ENCODE peak calls at places on chromosomes 13 and 19, in four cellular contexts. Z, E, L and O are unnamed samples.

GRCh38 chr19:17751103-17751911 is at the start of gene FCHO1:
- DNase-seq in E (no peak), Z (no peak), L (peak), O (peak)

GRCh38 chr13:70941454-70941853 is 833.2 kb upstream of the KLHL1 start:
- DNase-seq in E (no peak), L (no peak), Z (no peak), O (no peak)

GRCh38 chr13:33610471-33611015 is 207.4 kb upstream of the RFC3 start:
- DNase-seq in E (no peak), Z (no peak), L (no peak), O (no peak)

GRCh38 chr19:55479451-55480230 is 3.2 kb downstream of the ZNF628 start:
- DNase-seq in Z (no peak), L (no peak), E (no peak), O (no peak)

GRCh38 chr13:66556306-66556705 is 673.8 kb downstream of the PCDH9 start:
- DNase-seq in L (no peak), Z (peak), E (no peak), O (no peak)

GRCh38 chr19:42606660-42607351 is 12.1 kb upstream of the CEACAM8 start:
- DNase-seq in L (peak), E (no peak), Z (peak), O (peak)

GRCh38 chr13:37481858-37482227 is 116.7 kb downstream of the POSTN start:
- DNase-seq in E (no peak), Z (no peak), L (no peak), O (no peak)

GRCh38 chr19:15926484-15926883 is 7.8 kb downstream of the CYP4F11 start:
- DNase-seq in L (no peak), E (no peak), Z (no peak), O (no peak)

GRCh38 chr19:30226464-30227070 is 145.6 kb upstream of the ZNF536 start:
- DNase-seq in L (no peak), Z (no peak), E (no peak), O (no peak)

GRCh38 chr19:46201413-46202310 is 27.9 kb upstream of the IGFL1 start:
- DNase-seq in Z (no peak), L (no peak), E (peak), O (no peak)

GRCh38 chr13:46165485-46166220 is 16.3 kb downstream of the LCP1 start:
- DNase-seq in L (no peak), Z (no peak), E (no peak), O (no peak)

GRCh38 chr19:22625266-22626035 is 8.7 kb upstream of the ZNF492 start:
- DNase-seq in E (peak), Z (no peak), L (no peak), O (no peak)

GRCh38 chr19:17743874-17744273 is 7.4 kb upstream of the FCHO1 start:
- DNase-seq in Z (peak), L (no peak), E (no peak), O (peak)

GRCh38 chr13:44404261-44405139 is 30.9 kb downstream of the SERP2 start:
- DNase-seq in Z (no peak), E (no peak), L (no peak), O (no peak)

GRCh38 chr19:53844849-53845246 is 20.7 kb upstream of the NLRP12 start:
- DNase-seq in E (no peak), L (no peak), Z (no peak), O (no peak)

GRCh38 chr13:45367358-45367757 is 26.4 kb upstream of the TPT1 start:
- DNase-seq in Z (peak), E (peak), L (peak), O (peak)

GRCh38 chr13:30918662-30919405 is 12.8 kb downstream of the MEDAG start:
- DNase-seq in L (no peak), Z (no peak), E (no peak), O (no peak)

GRCh38 chr19:30071871-30072270 is 129.8 kb downstream of the URI1 start:
- DNase-seq in E (peak), Z (no peak), L (no peak), O (no peak)

GRCh38 chr13:101875717-101876393 is 423.4 kb downstream of the ITGBL1 start:
- DNase-seq in E (no peak), L (no peak), Z (peak), O (no peak)

GRCh38 chr19:50843205-50843604 is 9.8 kb upstream of the KLK15 start:
- DNase-seq in Z (no peak), E (no peak), L (no peak), O (no peak)

GRCh38 chr13:99303863-99304521 is 3.2 kb downstream of the GPR183 start:
- DNase-seq in Z (no peak), L (no peak), E (peak), O (no peak)

GRCh38 chr19:2274937-2275535 is 6.9 kb downstream of the PEAK3 start:
- DNase-seq in E (no peak), L (no peak), Z (peak), O (peak)

GRCh38 chr19:10553943-10554381 is 10.3 kb downstream of the ATG4D start:
- DNase-seq in Z (no peak), E (no peak), L (no peak), O (no peak)

GRCh38 chr13:36382030-36382429 is 35.8 kb upstream of the SPART start:
- DNase-seq in Z (no peak), E (no peak), L (no peak), O (no peak)

GRCh38 chr13:99422556-99423220 is 78.6 kb upstream of the TM9SF2 start:
- DNase-seq in E (peak), Z (no peak), L (no peak), O (no peak)

GRCh38 chr13:73335226-73335625 is 276.4 kb downstream of the KLF5 start:
- DNase-seq in Z (peak), E (no peak), L (no peak), O (no peak)

GRCh38 chr19:9793051-9793591 is 24.6 kb upstream of the ZNF846 start:
- DNase-seq in L (no peak), Z (peak), E (peak), O (peak)

GRCh38 chr13:85497652-85498051 is 301.6 kb downstream of the SLITRK6 start:
- DNase-seq in Z (peak), E (no peak), L (no peak), O (no peak)

GRCh38 chr19:27884376-27884775 is 1328.6 kb downstream of the UQCRFS1 start:
- DNase-seq in Z (no peak), E (no peak), L (no peak), O (no peak)

GRCh38 chr19:30202060-30202600 is 170.1 kb upstream of the ZNF536 start:
- DNase-seq in Z (no peak), L (no peak), E (no peak), O (no peak)

GRCh38 chr13:33931397-33931987 is 113.5 kb downstream of the RFC3 start:
- DNase-seq in L (no peak), Z (peak), E (no peak), O (peak)

GRCh38 chr19:58399903-58400637 is 4.6 kb downstream of the RNF225 start:
- DNase-seq in E (no peak), Z (no peak), L (no peak), O (no peak)

GRCh38 chr19:58398545-58398944 is 3.1 kb downstream of the RNF225 start:
- DNase-seq in E (no peak), Z (no peak), L (no peak), O (no peak)

GRCh38 chr19:58400638-58400915 is 5.1 kb downstream of the RNF225 start:
- DNase-seq in L (no peak), Z (no peak), E (no peak), O (no peak)

GRCh38 chr19:58401825-58402433 is 6.5 kb downstream of the RNF225 start:
- DNase-seq in E (no peak), Z (no peak), L (no peak), O (no peak)

GRCh38 chr19:58400916-58401824 is 5.7 kb downstream of the RNF225 start:
- DNase-seq in E (peak), Z (peak), L (peak), O (peak)
- TF ChIP-seq POLR2A in E (no peak), Z (peak), L (peak), O (peak)

GRCh38 chr19:48627865-48628314 is 8.6 kb downstream of the SPHK2 start:
- DNase-seq in L (no peak), Z (no peak), E (no peak), O (no peak)

GRCh38 chr19:48629297-48629598 is 7.9 kb downstream of the DBP start:
- DNase-seq in L (no peak), Z (no peak), E (no peak), O (no peak)

GRCh38 chr19:48625891-48626327 is 6.6 kb downstream of the SPHK2 start:
- DNase-seq in Z (no peak), E (no peak), L (no peak), O (no peak)

GRCh38 chr19:48628486-48629296 is 8.5 kb downstream of the DBP start:
- DNase-seq in Z (no peak), L (no peak), E (no peak), O (no peak)

DNA sequence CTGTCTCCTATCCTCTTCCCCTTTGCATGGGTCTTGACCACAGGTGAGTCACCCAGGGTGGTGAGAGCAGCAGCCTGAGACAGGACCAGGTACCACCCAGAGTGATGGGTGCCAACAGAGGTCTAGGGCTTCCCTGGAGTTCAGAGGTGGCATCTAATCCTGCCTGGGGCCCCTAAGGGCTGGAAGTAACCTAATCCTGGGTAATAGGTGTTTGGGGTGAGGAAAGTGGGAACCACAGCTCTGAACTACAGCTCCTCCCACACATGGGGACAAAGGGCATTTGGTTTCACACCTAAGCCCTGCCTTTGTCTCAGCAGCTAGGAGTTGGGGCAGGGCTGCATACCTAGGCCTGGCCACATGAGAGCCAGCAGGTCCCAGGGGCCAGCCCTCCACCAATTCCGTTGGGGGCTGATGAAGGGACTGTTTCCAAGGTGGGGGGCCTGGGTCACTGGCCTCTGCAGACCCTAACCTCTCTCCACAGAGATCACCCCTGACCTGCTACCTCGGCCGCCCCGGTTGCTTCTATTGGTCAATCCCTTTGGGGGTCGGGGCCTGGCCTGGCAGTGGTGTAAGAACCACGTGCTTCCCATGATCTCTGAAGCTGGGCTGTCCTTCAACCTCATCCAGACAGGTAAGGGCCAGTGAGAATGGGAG is 8.0 kb downstream of the SPHK2 start:
- DNase-seq in L (no peak), Z (no peak), E (no peak), O (no peak)
- TF ChIP-seq POLR2A in L (no peak), Z (no peak), E (no peak), O (no peak)

DNA sequence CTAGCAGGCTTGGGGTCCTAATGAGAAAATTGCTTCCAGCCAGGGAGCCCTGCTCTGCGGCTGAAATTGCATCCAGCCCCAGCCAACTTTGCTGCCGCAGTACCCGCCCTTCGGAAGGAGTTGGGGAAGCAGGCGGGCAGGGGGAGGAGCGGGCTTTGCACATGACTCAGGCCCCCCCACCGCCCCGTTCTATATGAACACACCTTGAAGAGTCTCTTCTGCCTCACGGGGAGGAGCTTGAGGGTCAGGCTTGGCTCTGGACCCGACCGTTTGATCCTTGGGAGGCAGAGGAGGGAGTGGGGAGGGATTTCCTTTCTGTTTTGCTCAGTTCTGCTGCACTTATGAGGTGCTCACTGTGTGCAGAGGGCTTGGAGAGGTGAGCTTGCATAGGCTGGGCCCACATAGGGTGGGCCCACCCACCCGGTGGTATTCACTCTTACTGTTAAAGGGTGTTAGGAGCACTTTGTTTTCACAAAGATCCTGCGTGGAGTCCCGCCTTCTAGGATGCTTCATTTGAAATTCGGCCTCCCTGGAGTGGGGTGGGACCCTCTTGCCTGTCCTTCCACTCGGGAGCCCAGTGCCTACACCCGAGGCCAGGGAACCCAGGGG is 46.5 kb downstream of the LYL1 start:
- DNase-seq in Z (peak), L (no peak), E (peak), O (no peak)
- TF ChIP-seq POLR2A in Z (no peak), L (no peak), E (no peak), O (no peak)

DNA sequence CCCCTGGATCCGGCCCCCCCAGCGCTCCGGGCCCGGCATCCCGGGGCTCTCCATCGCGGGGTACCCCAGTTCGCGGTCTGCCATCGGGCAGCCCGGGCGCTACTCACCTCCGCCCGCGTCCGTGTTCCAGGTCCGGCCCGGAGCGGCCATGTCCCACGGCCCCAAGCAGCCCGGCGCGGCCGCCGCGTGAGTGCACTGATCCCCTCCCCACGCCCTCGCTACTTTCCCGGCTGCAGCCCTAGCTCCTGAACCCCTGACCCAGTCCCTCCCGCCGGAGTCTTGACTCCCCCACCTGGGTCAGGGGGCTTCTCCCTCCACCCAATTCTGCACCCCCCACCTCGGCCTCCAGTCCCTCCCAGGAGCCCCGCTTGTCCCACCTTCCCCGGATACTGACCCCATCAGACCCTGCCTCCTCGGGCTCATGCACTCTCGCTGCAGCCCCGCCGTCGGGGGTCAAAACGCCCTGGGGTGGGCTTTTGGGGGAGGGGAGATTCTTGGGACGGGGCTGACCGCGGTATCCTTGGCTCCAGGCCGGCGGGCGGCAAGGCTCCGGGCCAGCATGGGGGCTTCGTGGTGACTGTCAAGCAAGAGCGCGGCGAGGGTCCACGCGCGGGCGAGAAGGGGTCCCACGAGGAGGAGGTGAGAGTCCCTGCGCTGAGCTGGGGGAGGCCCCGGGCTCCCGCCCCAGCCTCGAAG is 566 bp downstream of the HMG20B start:
- DNase-seq in Z (no peak), L (no peak), E (no peak), O (no peak)
- TF ChIP-seq POLR2A in Z (no peak), L (no peak), E (no peak), O (no peak)

DNA sequence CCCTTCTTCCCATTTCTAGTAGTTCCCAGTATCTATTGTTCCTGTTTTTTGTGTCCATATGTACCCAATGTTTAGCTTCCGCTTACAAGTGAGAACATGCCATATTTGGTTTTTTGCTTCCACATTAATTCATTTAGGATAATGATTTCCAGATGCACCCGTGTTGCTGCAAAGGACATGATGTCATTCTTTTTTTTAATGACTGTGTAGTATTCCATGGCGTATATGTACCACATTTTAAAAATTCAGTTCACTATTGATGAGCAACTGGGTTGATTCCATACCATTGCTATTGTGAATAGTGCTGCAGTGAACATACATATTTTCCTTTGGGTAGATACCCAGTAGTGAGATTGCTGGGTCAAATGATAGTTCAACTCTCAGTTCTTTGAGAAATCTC is 50.5 kb downstream of the DLEU7 start:
- DNase-seq in Z (no peak), E (no peak), L (no peak), O (no peak)
- TF ChIP-seq POLR2A in Z (no peak), E (no peak), L (no peak), O (no peak)